ENCODE peak calls at places on chromosome 17, in eight cellular contexts. One of them, this sample, is unnamed.

GRCh38 chr17:27333410-27333980 is 39.6 kb downstream of the WSB1 start:
- DNase-seq in mucosa of descending colon: no peak
- DNase-seq in right lobe of liver: no peak
- DNase-seq in heart right ventricle: no peak
- DNase-seq in Calu3: no peak
- DNase-seq in GM12865: peak; percentile 22
- DNase-seq in Panc1: no peak
- DNase-seq in kidney: no peak
- DNase-seq in this sample: no peak

GRCh38 chr17:15917439-15918027 is 27.4 kb upstream of the ADORA2B start:
- DNase-seq in mucosa of descending colon: no peak
- DNase-seq in right lobe of liver: no peak
- DNase-seq in heart right ventricle: peak; percentile 29
- DNase-seq in Calu3: no peak
- DNase-seq in GM12865: no peak
- DNase-seq in Panc1: no peak
- DNase-seq in kidney: no peak
- DNase-seq in this sample: no peak

GRCh38 chr17:31211352-31212012 is 85.6 kb downstream of the OMG start:
- DNase-seq in mucosa of descending colon: no peak
- DNase-seq in right lobe of liver: no peak
- DNase-seq in heart right ventricle: no peak
- DNase-seq in Calu3: no peak
- DNase-seq in GM12865: no peak
- DNase-seq in Panc1: no peak
- DNase-seq in kidney: no peak
- DNase-seq in this sample: no peak

GRCh38 chr17:39979021-39979660 is 1.5 kb upstream of the PSMD3 start:
- DNase-seq in mucosa of descending colon: no peak
- DNase-seq in right lobe of liver: no peak
- DNase-seq in heart right ventricle: no peak
- DNase-seq in Calu3: no peak
- DNase-seq in GM12865: no peak
- DNase-seq in Panc1: no peak
- DNase-seq in kidney: no peak
- DNase-seq in this sample: no peak

GRCh38 chr17:81034168-81034777 is 678 bp upstream of the BAIAP2 start:
- DNase-seq in mucosa of descending colon: no peak
- DNase-seq in right lobe of liver: peak; percentile 38
- DNase-seq in heart right ventricle: no peak
- DNase-seq in Calu3: no peak
- DNase-seq in GM12865: no peak
- DNase-seq in Panc1: no peak
- DNase-seq in kidney: no peak
- DNase-seq in this sample: peak; percentile 54

GRCh38 chr17:43790311-43790940 is 10.2 kb downstream of the CFAP97D1 start:
- DNase-seq in mucosa of descending colon: peak; percentile 17
- DNase-seq in right lobe of liver: no peak
- DNase-seq in heart right ventricle: no peak
- DNase-seq in Calu3: no peak
- DNase-seq in GM12865: no peak
- DNase-seq in Panc1: no peak
- DNase-seq in kidney: peak; percentile 49
- DNase-seq in this sample: no peak

GRCh38 chr17:20991276-20992037 is 51.4 kb downstream of the USP22 start:
- DNase-seq in mucosa of descending colon: no peak
- DNase-seq in right lobe of liver: no peak
- DNase-seq in heart right ventricle: no peak
- DNase-seq in Calu3: no peak
- DNase-seq in GM12865: no peak
- DNase-seq in Panc1: no peak
- DNase-seq in kidney: peak; percentile 64
- DNase-seq in this sample: no peak

GRCh38 chr17:38912221-38912813 is 13.1 kb upstream of the LASP1NB start:
- DNase-seq in mucosa of descending colon: no peak
- DNase-seq in right lobe of liver: peak; percentile 59
- DNase-seq in heart right ventricle: peak; percentile 74
- DNase-seq in Calu3: no peak
- DNase-seq in GM12865: no peak
- DNase-seq in Panc1: no peak
- DNase-seq in kidney: peak; percentile 82
- DNase-seq in this sample: no peak

GRCh38 chr17:38674013-38674748 is 576 bp downstream of the EPOP start:
- DNase-seq in mucosa of descending colon: no peak
- DNase-seq in right lobe of liver: peak; percentile 35
- DNase-seq in heart right ventricle: peak; percentile 25
- DNase-seq in Calu3: peak; percentile 75
- DNase-seq in GM12865: peak; percentile 44
- DNase-seq in Panc1: no peak
- DNase-seq in kidney: peak; percentile 79
- DNase-seq in this sample: peak; percentile 32

GRCh38 chr17:64498308-64499203 is 1.7 kb upstream of the POLG2 start:
- DNase-seq in mucosa of descending colon: no peak
- DNase-seq in right lobe of liver: no peak
- DNase-seq in heart right ventricle: no peak
- DNase-seq in Calu3: no peak
- DNase-seq in GM12865: peak; percentile 17
- DNase-seq in Panc1: no peak
- DNase-seq in kidney: no peak
- DNase-seq in this sample: no peak

GRCh38 chr17:43721537-43722268 is 36.9 kb downstream of the SOST start:
- DNase-seq in mucosa of descending colon: no peak
- DNase-seq in right lobe of liver: no peak
- DNase-seq in heart right ventricle: no peak
- DNase-seq in Calu3: no peak
- DNase-seq in GM12865: no peak
- DNase-seq in Panc1: no peak
- DNase-seq in kidney: peak; percentile 5
- DNase-seq in this sample: no peak

GRCh38 chr17:794876-795275 is 12.7 kb downstream of the MRM3 start:
- DNase-seq in mucosa of descending colon: peak; percentile 87
- DNase-seq in right lobe of liver: peak; percentile 87
- DNase-seq in heart right ventricle: peak; percentile 88
- DNase-seq in Calu3: peak; percentile 64
- DNase-seq in GM12865: peak; percentile 51
- DNase-seq in Panc1: peak; percentile 42
- DNase-seq in kidney: peak; percentile 92
- DNase-seq in this sample: peak; percentile 78

GRCh38 chr17:789160-789840 is 7.1 kb downstream of the MRM3 start:
- DNase-seq in mucosa of descending colon: no peak
- DNase-seq in right lobe of liver: no peak
- DNase-seq in heart right ventricle: no peak
- DNase-seq in Calu3: no peak
- DNase-seq in GM12865: no peak
- DNase-seq in Panc1: no peak
- DNase-seq in kidney: no peak
- DNase-seq in this sample: no peak

GRCh38 chr17:795276-795675 is 13.1 kb downstream of the MRM3 start:
- DNase-seq in mucosa of descending colon: no peak
- DNase-seq in right lobe of liver: no peak
- DNase-seq in heart right ventricle: no peak
- DNase-seq in Calu3: no peak
- DNase-seq in GM12865: no peak
- DNase-seq in Panc1: no peak
- DNase-seq in kidney: peak; percentile 68
- DNase-seq in this sample: no peak

GRCh38 chr17:791807-792206 is 9.7 kb downstream of the MRM3 start:
- DNase-seq in mucosa of descending colon: no peak
- DNase-seq in right lobe of liver: no peak
- DNase-seq in heart right ventricle: no peak
- DNase-seq in Calu3: no peak
- DNase-seq in GM12865: no peak
- DNase-seq in Panc1: no peak
- DNase-seq in kidney: peak; percentile 55
- DNase-seq in this sample: no peak

GRCh38 chr17:792277-792676 is 10.1 kb downstream of the MRM3 start:
- DNase-seq in mucosa of descending colon: no peak
- DNase-seq in right lobe of liver: no peak
- DNase-seq in heart right ventricle: no peak
- DNase-seq in Calu3: no peak
- DNase-seq in GM12865: no peak
- DNase-seq in Panc1: no peak
- DNase-seq in kidney: no peak
- DNase-seq in this sample: no peak
- TF ChIP-seq CTCF in mucosa of descending colon: no peak
- TF ChIP-seq CTCF in right lobe of liver: no peak
- TF ChIP-seq CTCF in heart right ventricle: no peak
- TF ChIP-seq CTCF in Calu3: no peak
- TF ChIP-seq CTCF in GM12865: no peak
- TF ChIP-seq CTCF in Panc1: no peak
- TF ChIP-seq CTCF in kidney: no peak
- TF ChIP-seq CTCF in this sample: no peak

GRCh38 chr17:61491981-61492380 is 39.8 kb downstream of the TBX4 start:
- DNase-seq in mucosa of descending colon: no peak
- DNase-seq in right lobe of liver: no peak
- DNase-seq in heart right ventricle: no peak
- DNase-seq in Calu3: no peak
- DNase-seq in GM12865: no peak
- DNase-seq in Panc1: no peak
- DNase-seq in kidney: no peak
- DNase-seq in this sample: no peak

GRCh38 chr17:61494325-61495160 is 42.3 kb downstream of the TBX4 start:
- DNase-seq in mucosa of descending colon: peak; percentile 29
- DNase-seq in right lobe of liver: no peak
- DNase-seq in heart right ventricle: no peak
- DNase-seq in Calu3: no peak
- DNase-seq in GM12865: no peak
- DNase-seq in Panc1: no peak
- DNase-seq in kidney: no peak
- DNase-seq in this sample: no peak

GRCh38 chr17:61490540-61490975 is 38.3 kb downstream of the TBX4 start:
- DNase-seq in mucosa of descending colon: no peak
- DNase-seq in right lobe of liver: no peak
- DNase-seq in heart right ventricle: no peak
- DNase-seq in Calu3: no peak
- DNase-seq in GM12865: no peak
- DNase-seq in Panc1: no peak
- DNase-seq in kidney: no peak
- DNase-seq in this sample: no peak

GRCh38 chr17:61495161-61495857 is 43.1 kb downstream of the TBX4 start:
- DNase-seq in mucosa of descending colon: no peak
- DNase-seq in right lobe of liver: no peak
- DNase-seq in heart right ventricle: no peak
- DNase-seq in Calu3: peak; percentile 45
- DNase-seq in GM12865: peak; percentile 27
- DNase-seq in Panc1: no peak
- DNase-seq in kidney: no peak
- DNase-seq in this sample: no peak

GRCh38 chr17:61492759-61493526 is 40.7 kb downstream of the TBX4 start:
- DNase-seq in mucosa of descending colon: no peak
- DNase-seq in right lobe of liver: no peak
- DNase-seq in heart right ventricle: no peak
- DNase-seq in Calu3: no peak
- DNase-seq in GM12865: no peak
- DNase-seq in Panc1: no peak
- DNase-seq in kidney: no peak
- DNase-seq in this sample: no peak
- TF ChIP-seq CTCF in mucosa of descending colon: no peak
- TF ChIP-seq CTCF in right lobe of liver: no peak
- TF ChIP-seq CTCF in heart right ventricle: no peak
- TF ChIP-seq CTCF in Calu3: no peak
- TF ChIP-seq CTCF in GM12865: peak; percentile 10
- TF ChIP-seq CTCF in Panc1: no peak
- TF ChIP-seq CTCF in kidney: no peak
- TF ChIP-seq CTCF in this sample: no peak

GRCh38 chr17:75755990-75756389 is 9.0 kb downstream of the GALK1 start:
- DNase-seq in mucosa of descending colon: no peak
- DNase-seq in right lobe of liver: peak; percentile 13
- DNase-seq in heart right ventricle: no peak
- DNase-seq in Calu3: no peak
- DNase-seq in GM12865: no peak
- DNase-seq in Panc1: no peak
- DNase-seq in kidney: no peak
- DNase-seq in this sample: no peak

GRCh38 chr17:75754378-75755204 is 10.4 kb downstream of the GALK1 start:
- DNase-seq in mucosa of descending colon: no peak
- DNase-seq in right lobe of liver: peak; percentile 71
- DNase-seq in heart right ventricle: no peak
- DNase-seq in Calu3: no peak
- DNase-seq in GM12865: no peak
- DNase-seq in Panc1: no peak
- DNase-seq in kidney: no peak
- DNase-seq in this sample: peak; percentile 54

GRCh38 chr17:75756451-75757085 is 8.4 kb downstream of the GALK1 start:
- DNase-seq in mucosa of descending colon: no peak
- DNase-seq in right lobe of liver: peak; percentile 16
- DNase-seq in heart right ventricle: no peak
- DNase-seq in Calu3: no peak
- DNase-seq in GM12865: no peak
- DNase-seq in Panc1: no peak
- DNase-seq in kidney: peak; percentile 76
- DNase-seq in this sample: no peak

GRCh38 chr17:75753514-75754377 is 11.2 kb downstream of the GALK1 start:
- DNase-seq in mucosa of descending colon: peak; percentile 52
- DNase-seq in right lobe of liver: peak; percentile 82
- DNase-seq in heart right ventricle: peak; percentile 81
- DNase-seq in Calu3: no peak
- DNase-seq in GM12865: peak; percentile 85
- DNase-seq in Panc1: no peak
- DNase-seq in kidney: peak; percentile 92
- DNase-seq in this sample: peak; percentile 92

GRCh38 chr17:75755205-75755901 is 9.6 kb downstream of the GALK1 start:
- DNase-seq in mucosa of descending colon: no peak
- DNase-seq in right lobe of liver: peak; percentile 35
- DNase-seq in heart right ventricle: no peak
- DNase-seq in Calu3: no peak
- DNase-seq in GM12865: no peak
- DNase-seq in Panc1: no peak
- DNase-seq in kidney: peak; percentile 78
- DNase-seq in this sample: no peak
- TF ChIP-seq CTCF in mucosa of descending colon: no peak
- TF ChIP-seq CTCF in right lobe of liver: no peak
- TF ChIP-seq CTCF in heart right ventricle: no peak
- TF ChIP-seq CTCF in Calu3: no peak
- TF ChIP-seq CTCF in GM12865: no peak
- TF ChIP-seq CTCF in Panc1: peak; percentile 26
- TF ChIP-seq CTCF in kidney: no peak
- TF ChIP-seq CTCF in this sample: peak; percentile 24

GRCh38 chr17:33294994-33295393 is 1.9 kb upstream of the ASIC2 start:
- DNase-seq in mucosa of descending colon: no peak
- DNase-seq in right lobe of liver: no peak
- DNase-seq in heart right ventricle: no peak
- DNase-seq in Calu3: no peak
- DNase-seq in GM12865: no peak
- DNase-seq in Panc1: no peak
- DNase-seq in kidney: no peak
- DNase-seq in this sample: no peak

GRCh38 chr17:33291248-33292183 is 1.6 kb downstream of the ASIC2 start:
- DNase-seq in mucosa of descending colon: peak; percentile 51
- DNase-seq in right lobe of liver: peak; percentile 23
- DNase-seq in heart right ventricle: peak; percentile 11
- DNase-seq in Calu3: no peak
- DNase-seq in GM12865: no peak
- DNase-seq in Panc1: no peak
- DNase-seq in kidney: peak; percentile 80
- DNase-seq in this sample: peak; percentile 72

GRCh38 chr17:33290156-33290697 is 2.9 kb downstream of the ASIC2 start:
- DNase-seq in mucosa of descending colon: no peak
- DNase-seq in right lobe of liver: no peak
- DNase-seq in heart right ventricle: no peak
- DNase-seq in Calu3: no peak
- DNase-seq in GM12865: no peak
- DNase-seq in Panc1: no peak
- DNase-seq in kidney: no peak
- DNase-seq in this sample: no peak

GRCh38 chr17:33292981-33293867 is at the start of gene ASIC2:
- DNase-seq in mucosa of descending colon: peak; percentile 64
- DNase-seq in right lobe of liver: no peak
- DNase-seq in heart right ventricle: no peak
- DNase-seq in Calu3: no peak
- DNase-seq in GM12865: no peak
- DNase-seq in Panc1: no peak
- DNase-seq in kidney: peak; percentile 79
- DNase-seq in this sample: peak; percentile 70

GRCh38 chr17:33292184-33292980 is 713 bp downstream of the ASIC2 start:
- DNase-seq in mucosa of descending colon: peak; percentile 58
- DNase-seq in right lobe of liver: no peak
- DNase-seq in heart right ventricle: peak; percentile 8
- DNase-seq in Calu3: no peak
- DNase-seq in GM12865: no peak
- DNase-seq in Panc1: no peak
- DNase-seq in kidney: peak; percentile 67
- DNase-seq in this sample: peak; percentile 60
- TF ChIP-seq CTCF in mucosa of descending colon: peak; percentile 22
- TF ChIP-seq CTCF in right lobe of liver: no peak
- TF ChIP-seq CTCF in heart right ventricle: peak; percentile 39
- TF ChIP-seq CTCF in Calu3: no peak
- TF ChIP-seq CTCF in GM12865: peak; percentile 6
- TF ChIP-seq CTCF in Panc1: peak; percentile 69
- TF ChIP-seq CTCF in kidney: no peak
- TF ChIP-seq CTCF in this sample: peak; percentile 72